ENCODE peak calls at places on chromosomes 12 and 14, in eight cellular contexts. O is iPS-NIHi11; Q is M059J; S is upper lobe of right lung; H is GM03348; T is stimulated activated CD4-positive, alpha-beta T cell treated with anti-CD3 and anti-CD28 coated beads, Interleukin-4, amount 100 ng/mL, for 24 hours; G is T-cell; A is foreskin fibroblast. L is an unnamed sample.

GRCh38 chr12:82524020-82524419 is 162.7 kb upstream of the TMTC2 start:
- DNase-seq in H (no peak), Q (no peak), A (no peak), T (no peak), G (no peak), O (no peak), S (no peak), L (no peak)

GRCh38 chr14:98077176-98077575 is 1194.8 kb downstream of the BCL11B start:
- DNase-seq in H (no peak), G (no peak), A (no peak), S (no peak), T (no peak), O (no peak), Q (no peak), L (no peak)

GRCh38 chr14:91388551-91388975 is 29.1 kb downstream of the CCDC88C start:
- DNase-seq in G (no peak), A (no peak), O (no peak), T (peak), H (no peak), S (no peak), Q (no peak), L (no peak)

GRCh38 chr14:69107407-69108003 is 45.4 kb downstream of the DCAF5 start:
- DNase-seq in H (peak), A (peak), Q (peak), G (no peak), O (peak), T (peak), S (no peak), L (peak)

GRCh38 chr12:18468521-18469075 is 207.3 kb downstream of the PIK3C2G start:
- DNase-seq in H (peak), O (no peak), Q (peak), T (no peak), G (no peak), S (no peak), A (peak), L (no peak)

GRCh38 chr14:54098536-54098935 is 141.9 kb upstream of the BMP4 start:
- DNase-seq in G (no peak), Q (peak), A (no peak), T (no peak), H (no peak), O (no peak), S (no peak), L (no peak)

GRCh38 chr14:100406505-100407131 is 83.5 kb downstream of the SLC25A47 start:
- DNase-seq in G (no peak), Q (peak), H (no peak), T (no peak), O (no peak), A (no peak), S (peak), L (no peak)

GRCh38 chr14:64387232-64387737 is 868 bp upstream of the MTHFD1 start:
- DNase-seq in A (peak), G (no peak), H (peak), O (peak), S (no peak), Q (peak), T (no peak), L (peak)

GRCh38 chr14:88802596-88802995 is 9.8 kb upstream of the EML5 start:
- DNase-seq in A (no peak), H (no peak), G (no peak), S (no peak), O (no peak), Q (no peak), T (no peak), L (no peak)

GRCh38 chr12:86683568-86683991 is 427.4 kb upstream of the MGAT4C start:
- DNase-seq in O (no peak), S (no peak), Q (peak), G (no peak), T (no peak), H (peak), A (peak), L (peak)

GRCh38 chr14:36944307-36945010 is 227.9 kb downstream of the SLC25A21 start:
- DNase-seq in A (peak), S (no peak), G (no peak), O (no peak), Q (peak), H (peak), T (no peak), L (peak)

GRCh38 chr12:50659260-50659659 is 104.6 kb upstream of the ATF1 start:
- DNase-seq in T (no peak), G (no peak), S (no peak), A (no peak), Q (no peak), O (no peak), H (no peak), L (no peak)

GRCh38 chr12:2341051-2341751 is 288.4 kb downstream of the CACNA1C start:
- DNase-seq in A (no peak), G (no peak), O (no peak), T (no peak), S (no peak), H (no peak), Q (peak), L (no peak)

GRCh38 chr14:90409209-90409730 is 12.4 kb downstream of the CALM1 start:
- DNase-seq in S (no peak), T (no peak), A (peak), G (no peak), O (no peak), H (peak), Q (peak), L (peak)

GRCh38 chr12:78018146-78018910 is 187.6 kb downstream of the NAV3 start:
- DNase-seq in G (no peak), S (no peak), H (no peak), O (no peak), T (no peak), A (no peak), Q (peak), L (peak)

GRCh38 chr14:100734031-100734990 is 7.6 kb downstream of the DLK1 start:
- DNase-seq in S (peak), H (no peak), A (no peak), T (no peak), O (no peak), G (no peak), Q (no peak), L (no peak)

GRCh38 chr12:47267571-47267970 is 187.8 kb upstream of the AMIGO2 start:
- DNase-seq in S (no peak), T (no peak), O (no peak), A (no peak), H (no peak), Q (peak), G (no peak), L (no peak)

GRCh38 chr14:22264759-22265158 is 324.3 kb downstream of the DAD1 start:
- DNase-seq in Q (no peak), A (no peak), G (no peak), S (no peak), H (no peak), O (no peak), T (no peak), L (no peak)

GRCh38 chr12:48185181-48185919 is 1.9 kb downstream of the CCDC184 start:
- DNase-seq in G (no peak), O (peak), Q (peak), A (peak), S (no peak), T (no peak), H (no peak), L (no peak)

GRCh38 chr14:38867561-38868150 is 235.4 kb downstream of the SEC23A start:
- DNase-seq in H (peak), Q (peak), T (peak), S (peak), O (peak), G (peak), A (peak), L (peak)

GRCh38 chr12:99110866-99111265 is 465.8 kb downstream of the APAF1 start:
- DNase-seq in S (no peak), H (no peak), G (no peak), O (no peak), T (no peak), Q (no peak), A (no peak), L (no peak)

GRCh38 chr12:121712462-121713256 is at the start of gene TMEM120B:
- DNase-seq in H (peak), A (peak), Q (peak), S (peak), G (peak), T (peak), O (peak), L (peak)

GRCh38 chr14:65255583-65256443 is 153.5 kb upstream of the MAX start:
- DNase-seq in T (no peak), A (no peak), Q (peak), S (peak), O (peak), H (no peak), G (no peak), L (no peak)

GRCh38 chr14:93301821-93302447 is 30.9 kb downstream of the BTBD7 start:
- DNase-seq in G (no peak), O (peak), A (no peak), Q (peak), T (no peak), S (no peak), H (no peak), L (peak)

GRCh38 chr12:3041558-3042164 is 35.5 kb upstream of the TSPAN9 start:
- DNase-seq in T (peak), Q (peak), H (peak), O (peak), A (peak), S (no peak), G (no peak), L (peak)

GRCh38 chr12:32146074-32146873 is 39.6 kb downstream of the BICD1 start:
- DNase-seq in Q (no peak), G (no peak), T (no peak), A (no peak), S (no peak), H (no peak), O (no peak), L (no peak)

GRCh38 chr12:31234955-31235867 is 90.7 kb downstream of the SINHCAF start:
- DNase-seq in H (peak), G (no peak), S (no peak), T (no peak), O (peak), A (peak), Q (peak), L (no peak)

GRCh38 chr12:105852496-105852895 is 286.3 kb downstream of the NUAK1 start:
- DNase-seq in S (no peak), T (no peak), A (no peak), Q (no peak), H (no peak), G (no peak), O (no peak), L (no peak)

GRCh38 chr14:22812744-22813143 is 2.5 kb downstream of the SLC7A7 start:
- DNase-seq in H (no peak), Q (no peak), T (no peak), O (peak), G (no peak), A (no peak), S (peak), L (no peak)

GRCh38 chr12:64621257-64621942 is 11.1 kb downstream of the RASSF3 start:
- DNase-seq in S (no peak), O (no peak), A (no peak), H (peak), G (no peak), T (no peak), Q (peak), L (peak)

GRCh38 chr12:124862768-124863408 is 776 bp downstream of the SCARB1 start:
- DNase-seq in G (no peak), H (no peak), A (no peak), T (no peak), Q (peak), O (no peak), S (no peak), L (peak)

GRCh38 chr14:50705026-50705593 is 37.0 kb upstream of the SAV1 start:
- DNase-seq in S (no peak), H (no peak), O (no peak), Q (no peak), A (no peak), T (no peak), G (no peak), L (no peak)

GRCh38 chr14:20668969-20669368 is 15.4 kb upstream of the RNASE4 start:
- DNase-seq in A (no peak), S (no peak), T (no peak), H (no peak), G (no peak), Q (no peak), O (no peak), L (no peak)

GRCh38 chr12:46371718-46372130 is 849 bp downstream of the SLC38A2 start:
- DNase-seq in O (peak), A (no peak), G (peak), S (peak), T (no peak), H (peak), Q (no peak), L (peak)

GRCh38 chr12:33376153-33376552 is 63.5 kb downstream of the SYT10 start:
- DNase-seq in T (no peak), H (no peak), S (no peak), A (no peak), Q (no peak), G (no peak), O (no peak), L (no peak)

GRCh38 chr12:115337693-115338543 is 653.9 kb upstream of the TBX3 start:
- DNase-seq in G (no peak), A (peak), O (no peak), T (no peak), H (peak), Q (peak), S (no peak), L (peak)

GRCh38 chr12:6430990-6431353 is 13.8 kb upstream of the CD27 start:
- DNase-seq in G (no peak), O (no peak), A (no peak), S (peak), T (no peak), Q (no peak), H (no peak), L (no peak)

L was measured in brain microvascular endothelial cell.